ENCODE peak calls at places on chromosomes 4 and X, in ten cellular contexts. C is esophagus squamous epithelium, Q is esophagus muscularis mucosa, I is psoas muscle, Y is MM.1S, P is left lung, M is fibroblast of lung, T is SK-N-SH, K is OCI-LY7, G is IMR-90. A is an unnamed sample. For H3K4me1, the result is how much of the 10 kb centered on the place peaks cover.

GRCh38 chr4:123866796-123867195 is 470.2 kb downstream of the SPRY1 start:
- DNase-seq in Q (no peak), G (peak), I (no peak), K (no peak), Y (no peak), M (no peak), C (no peak), T (no peak), P (no peak), A (no peak)

GRCh38 chrX:78307665-78308064 is 19.7 kb downstream of the CYSLTR1 start:
- DNase-seq in I (no peak), C (no peak), Y (no peak), P (no peak), K (no peak), T (no peak), Q (no peak), M (no peak), G (no peak), A (no peak)

GRCh38 chr4:127055349-127055748 is 577.4 kb upstream of the INTU start:
- DNase-seq in Q (no peak), G (peak), K (no peak), C (no peak), T (no peak), M (peak), I (no peak), Y (no peak), P (no peak), A (no peak)

GRCh38 chr4:32161382-32161781 is 1441.2 kb downstream of the PCDH7 start:
- DNase-seq in P (no peak), Y (no peak), I (no peak), Q (no peak), T (no peak), C (no peak), M (peak), K (no peak), G (peak), A (no peak)

GRCh38 chr4:72604324-72604723 is 35.3 kb upstream of the ADAMTS3 start:
- DNase-seq in T (no peak), K (no peak), Q (no peak), I (no peak), Y (no peak), P (no peak), G (no peak), C (no peak), M (peak), A (peak)

GRCh38 chr4:183468210-183469095 is 24.0 kb downstream of the CDKN2AIP start:
- DNase-seq in I (no peak), Y (no peak), T (no peak), K (no peak), M (peak), G (peak), Q (peak), C (no peak), P (no peak), A (no peak)

GRCh38 chr4:110955748-110956147 is 332.9 kb upstream of the PITX2 start:
- DNase-seq in Q (no peak), K (no peak), T (no peak), P (no peak), M (no peak), Y (no peak), I (no peak), G (no peak), C (no peak), A (no peak)

GRCh38 chrX:107775734-107776511 is at the start of gene TSC22D3:
- DNase-seq in G (peak), Q (peak), T (peak), Y (peak), I (peak), C (peak), P (peak), M (peak), K (peak), A (peak)

GRCh38 chr4:151195801-151196200 is 81.2 kb upstream of the PRSS48 start:
- DNase-seq in Q (no peak), P (no peak), T (no peak), C (no peak), G (peak), I (no peak), M (peak), K (no peak), Y (no peak), A (no peak)

GRCh38 chrX:110836982-110837381 is 41.4 kb upstream of the CHRDL1 start:
- DNase-seq in K (no peak), M (no peak), P (no peak), I (no peak), Q (no peak), Y (no peak), T (peak), G (no peak), C (no peak), A (no peak)

GRCh38 chr4:57151481-57151880 is 41.3 kb upstream of the IGFBP7 start:
- DNase-seq in M (no peak), C (no peak), I (no peak), K (no peak), T (no peak), Y (no peak), Q (no peak), P (no peak), G (no peak), A (peak)

GRCh38 chr4:101439926-101440325 is 92.6 kb upstream of the PPP3CA start:
- DNase-seq in K (no peak), C (no peak), I (no peak), P (no peak), Y (no peak), G (peak), T (no peak), M (no peak), Q (no peak), A (no peak)

GRCh38 chr4:134327274-134328122 is 125.9 kb upstream of the PABPC4L start:
- DNase-seq in Q (no peak), G (no peak), P (no peak), K (no peak), I (no peak), T (no peak), M (no peak), C (no peak), Y (no peak), A (no peak)

GRCh38 chr4:172599554-172599953 is 569.1 kb upstream of the GALNT7 start:
- DNase-seq in P (no peak), T (no peak), G (no peak), M (no peak), C (no peak), I (no peak), Y (no peak), Q (no peak), K (no peak), A (no peak)

GRCh38 chr4:125639182-125639621 is 324.4 kb downstream of the FAT4 start:
- DNase-seq in P (no peak), I (no peak), G (peak), M (peak), C (no peak), K (no peak), Q (no peak), Y (no peak), T (peak), A (no peak)

GRCh38 chr4:15963001-15963451 is at the start of gene FGFBP2:
- DNase-seq in Y (no peak), T (peak), G (peak), K (peak), I (peak), Q (no peak), P (no peak), C (no peak), M (peak), A (no peak)

GRCh38 chr4:90982787-90983186 is 855.6 kb downstream of the CCSER1 start:
- DNase-seq in K (no peak), G (no peak), Q (no peak), M (no peak), T (no peak), Y (no peak), C (no peak), I (no peak), P (no peak), A (no peak)

GRCh38 chr4:156496797-156497196 is 474.8 kb downstream of the PDGFC start:
- DNase-seq in T (no peak), C (no peak), K (no peak), I (no peak), M (peak), P (no peak), Y (no peak), Q (no peak), G (peak), A (no peak)

GRCh38 chrX:11663875-11664210 is 1.9 kb downstream of the ARHGAP6 start:
- DNase-seq in P (no peak), K (no peak), G (no peak), I (no peak), M (peak), C (no peak), T (no peak), Q (no peak), Y (no peak), A (no peak)

GRCh38 chr4:39657465-39657864 is 18.8 kb upstream of the SMIM14 start:
- DNase-seq in K (peak), C (no peak), T (no peak), Q (no peak), I (no peak), P (no peak), G (no peak), Y (no peak), M (no peak), A (no peak)

GRCh38 chr4:38387348-38387747 is 276.7 kb upstream of the KLF3 start:
- DNase-seq in G (peak), K (no peak), C (no peak), Y (no peak), I (peak), P (peak), T (peak), M (peak), Q (no peak), A (no peak)

GRCh38 chr4:184824081-184824775 is 1.5 kb downstream of the ACSL1 start:
- DNase-seq in K (peak), Q (no peak), M (no peak), I (no peak), P (no peak), Y (no peak), C (no peak), T (no peak), G (peak), A (no peak)

GRCh38 chr4:170026253-170026991 is at the start of gene MFAP3L:
- DNase-seq in G (peak), C (peak), Y (peak), T (peak), I (peak), P (peak), Q (no peak), K (no peak), M (peak), A (peak)

GRCh38 chrX:25020391-25021131 is 4.8 kb upstream of the ARX start:
- DNase-seq in Q (no peak), Y (peak), I (no peak), G (no peak), C (no peak), K (peak), M (no peak), T (peak), P (no peak), A (no peak)

GRCh38 chr4:1578968-1579833 is 104.9 kb downstream of the FAM53A start:
- DNase-seq in K (peak), I (peak), Q (no peak), T (peak), M (peak), Y (no peak), C (peak), P (peak), G (peak), A (peak)

GRCh38 chrX:44071847-44072545 is 98.8 kb upstream of the NDP start:
- DNase-seq in M (peak), G (peak), I (no peak), C (no peak), T (no peak), P (no peak), Q (no peak), K (no peak), Y (no peak), A (peak)

GRCh38 chr4:1305781-1306455 is 16.2 kb downstream of the MAEA start:
- DNase-seq in M (no peak), C (no peak), T (no peak), K (no peak), G (no peak), P (no peak), Q (no peak), Y (no peak), I (no peak), A (peak)

GRCh38 chrX:75301060-75301459 is 27.2 kb downstream of the UPRT start:
- DNase-seq in Q (no peak), P (no peak), Y (no peak), G (peak), T (no peak), M (no peak), I (no peak), K (no peak), C (no peak), A (no peak)

GRCh38 chr4:156053174-156053573 is 99.5 kb upstream of the CTSO start:
- DNase-seq in P (no peak), Q (no peak), T (no peak), Y (peak), K (no peak), M (no peak), G (no peak), C (no peak), I (no peak), A (no peak)

GRCh38 chrX:153411988-153412574 is 809 bp downstream of the ZFP92 start:
- DNase-seq in G (no peak), Q (no peak), M (no peak), I (no peak), T (peak), Y (no peak), P (no peak), K (peak), C (no peak), A (no peak)
- H3K4me1 ChIP-seq in G (under half), Q (under half), M (under half), I (under half), T (under half), Y (under half), P (under half), K (under half), C (under half), A (under half)

GRCh38 chrX:100408643-100409315 is 1.3 kb downstream of the PCDH19 start:
- DNase-seq in Y (no peak), T (peak), Q (no peak), I (peak), K (no peak), M (no peak), P (no peak), G (no peak), C (no peak), A (no peak)

GRCh38 chrX:100410083-100410590 is at the start of gene PCDH19:
- DNase-seq in C (no peak), G (peak), I (peak), T (peak), M (peak), P (peak), K (no peak), Y (peak), Q (no peak), A (no peak)

GRCh38 chrX:100409316-100410082 is 574 bp downstream of the PCDH19 start:
- DNase-seq in P (no peak), G (no peak), C (no peak), Y (no peak), Q (no peak), I (peak), M (no peak), T (peak), K (no peak), A (no peak)

GRCh38 chrX:100407147-100407783 is 2.8 kb downstream of the PCDH19 start:
- DNase-seq in T (no peak), Q (no peak), M (no peak), K (no peak), I (no peak), C (no peak), P (no peak), Y (no peak), G (no peak), A (no peak)

GRCh38 chrX:100407784-100408642 is 2.1 kb downstream of the PCDH19 start:
- DNase-seq in Y (no peak), G (no peak), M (no peak), P (no peak), K (no peak), C (no peak), Q (no peak), T (no peak), I (peak), A (no peak)
- H3K4me3 ChIP-seq in Y (no peak), G (no peak), M (no peak), P (no peak), K (no peak), C (peak), Q (peak), T (no peak), I (peak), A (no peak)

GRCh38 chr4:148999924-149000323 is 557.7 kb upstream of the NR3C2 start:
- DNase-seq in P (no peak), T (no peak), C (no peak), Y (no peak), G (no peak), M (no peak), K (no peak), I (no peak), Q (no peak), A (no peak)

DNA sequence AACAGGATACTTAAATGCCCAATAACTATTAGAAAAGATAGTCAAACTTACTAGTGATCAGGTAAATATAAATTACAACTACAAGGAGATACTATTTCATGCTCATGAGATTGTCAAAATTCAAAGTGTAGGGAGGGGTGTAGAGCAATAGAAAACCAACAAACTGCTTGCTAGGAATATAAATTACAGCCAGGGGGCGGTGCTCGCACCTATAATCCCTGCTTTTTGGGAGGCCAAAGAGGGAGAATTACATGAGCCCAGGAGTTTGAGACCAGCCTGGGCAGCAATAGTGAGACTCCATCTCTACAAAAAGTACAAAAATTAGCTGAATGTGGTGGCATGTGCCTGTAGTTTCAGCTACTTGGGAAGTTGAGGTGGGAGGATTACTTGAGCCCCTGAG is 556.5 kb upstream of the NR3C2 start:
- DNase-seq in M (peak), Y (peak), P (no peak), G (peak), C (no peak), I (no peak), K (peak), Q (no peak), T (peak), A (no peak)
- TF ChIP-seq CTCF in M (peak), Y (peak), P (no peak), G (peak), C (peak), I (no peak), K (peak), Q (no peak), T (peak), A (peak)

DNA sequence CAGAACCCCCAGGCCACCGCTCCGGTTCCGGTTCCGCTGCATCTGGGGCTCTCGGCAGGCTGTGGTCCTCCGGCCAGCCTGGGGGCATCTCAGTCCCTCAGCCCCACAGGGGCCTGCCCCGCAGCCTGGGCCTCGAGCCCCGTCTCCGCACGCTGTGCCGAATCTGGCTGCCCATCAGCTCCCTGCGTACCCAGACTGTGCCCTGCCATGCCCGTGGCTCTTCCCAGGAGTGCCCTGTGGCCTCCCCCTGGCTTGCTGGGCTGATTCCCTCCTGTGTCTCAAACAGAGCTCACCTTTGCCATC is 830 bp upstream of the MSANTD1 start:
- DNase-seq in C (no peak), T (no peak), P (no peak), G (no peak), M (no peak), Q (no peak), Y (no peak), I (no peak), K (no peak), A (no peak)
- H3K4me1 ChIP-seq in C (under half), T (under half), P (under half), G (under half), M (under half), Q (under half), Y (under half), I (under half), K (under half), A (under half)

GRCh38 chrX:57821703-57822375 is 88.4 kb downstream of the ZXDA start:
- DNase-seq in Y (peak), T (peak), K (peak), P (no peak), Q (no peak), C (no peak), G (peak), I (no peak), M (peak), A (no peak)
- H3K4me3 ChIP-seq in Y (peak), T (peak), K (no peak), P (no peak), Q (peak), C (no peak), G (no peak), I (peak), M (no peak), A (no peak)

GRCh38 chr4:74830928-74831327 is 36.6 kb upstream of the BTC start:
- DNase-seq in T (no peak), G (no peak), K (no peak), Y (no peak), C (no peak), Q (no peak), M (no peak), P (no peak), I (no peak), A (no peak)
- TF ChIP-seq CTCF in T (peak), G (peak), K (peak), Y (peak), C (peak), Q (no peak), M (peak), P (no peak), I (no peak), A (peak)